ENCODE peak calls at places on chromosomes 6 and 20, in six cellular contexts. V, Q, J, L, U and Z are unnamed samples.

GRCh38 chr6:111011360-111012142 is 29.7 kb downstream of the RPF2 start:
- DNase-seq in V (no peak), L (no peak), Q (no peak), J (peak; percentile 55), U (no peak), Z (peak; percentile 45)

GRCh38 chr6:122953766-122954165 is 42.3 kb upstream of the CLVS2 start:
- DNase-seq in L (peak; percentile 16), J (peak; percentile 52), Q (no peak), V (no peak), U (no peak), Z (no peak)

GRCh38 chr6:28648035-28648877 is 122.6 kb downstream of the GPX5 start:
- DNase-seq in J (peak; percentile 83), L (peak; percentile 55), Q (no peak), U (no peak), V (peak; percentile 15), Z (peak; percentile 71)

GRCh38 chr20:59603176-59603575 is 1.2 kb upstream of the PHACTR3 start:
- DNase-seq in V (no peak), J (no peak), U (no peak), Q (no peak), L (no peak), Z (no peak)

GRCh38 chr6:127690092-127690491 is 113.1 kb downstream of the C6orf58 start:
- DNase-seq in L (no peak), J (peak; percentile 43), U (no peak), Q (no peak), V (no peak), Z (peak; percentile 16)

GRCh38 chr6:81075974-81076373 is 676.5 kb downstream of the TENT5A start:
- DNase-seq in J (peak; percentile 17), L (no peak), Q (no peak), U (no peak), V (no peak), Z (no peak)

GRCh38 chr6:4313044-4313686 is 177.8 kb upstream of the ECI2 start:
- DNase-seq in L (peak; percentile 62), U (no peak), J (peak; percentile 92), Q (no peak), V (peak; percentile 45), Z (peak; percentile 96)

GRCh38 chr20:12942123-12942522 is 66.6 kb upstream of the SPTLC3 start:
- DNase-seq in V (no peak), Q (no peak), J (no peak), L (no peak), U (no peak), Z (no peak)

GRCh38 chr20:36150847-36151539 is 3.5 kb upstream of the EPB41L1 start:
- DNase-seq in J (no peak), V (no peak), L (no peak), Q (no peak), U (no peak), Z (no peak)

GRCh38 chr6:37019065-37019450 is 13.6 kb downstream of the FGD2 start:
- DNase-seq in V (peak; percentile 85), L (no peak), U (no peak), Q (no peak), J (no peak), Z (no peak)

GRCh38 chr6:134480593-134480992 is 162.7 kb upstream of the SGK1 start:
- DNase-seq in V (peak; percentile 89), L (no peak), U (no peak), Q (no peak), J (peak; percentile 59), Z (peak; percentile 25)

GRCh38 chr6:16182428-16182827 is 53.5 kb downstream of the MYLIP start:
- DNase-seq in J (peak; percentile 5), Q (no peak), V (no peak), L (no peak), U (no peak), Z (no peak)

GRCh38 chr20:51577432-51578144 is 35.1 kb upstream of the NFATC2 start:
- DNase-seq in Q (no peak), V (no peak), U (no peak), L (no peak), J (no peak), Z (no peak)

GRCh38 chr6:99905209-99906106 is 88.6 kb downstream of the MCHR2 start:
- DNase-seq in Q (no peak), V (peak; percentile 36), L (no peak), J (peak; percentile 66), U (no peak), Z (peak; percentile 67)

GRCh38 chr6:27280064-27280539 is 32.0 kb downstream of the POM121L2 start:
- DNase-seq in L (no peak), J (peak; percentile 63), V (peak; percentile 17), Q (no peak), U (no peak), Z (peak; percentile 43)

GRCh38 chr6:81002126-81002525 is 750.4 kb downstream of the TENT5A start:
- DNase-seq in U (no peak), Q (no peak), L (no peak), V (no peak), J (peak; percentile 37), Z (peak; percentile 6)

GRCh38 chr20:8225658-8226057 is 93.6 kb downstream of the PLCB1 start:
- DNase-seq in Q (no peak), V (no peak), L (no peak), J (no peak), U (no peak), Z (no peak)

GRCh38 chr6:119676230-119676629 is 326.7 kb upstream of the MAN1A1 start:
- DNase-seq in V (no peak), J (no peak), U (no peak), Q (no peak), L (no peak), Z (no peak)

GRCh38 chr20:11919046-11919445 is 1.4 kb downstream of the BTBD3 start:
- DNase-seq in J (no peak), V (peak; percentile 68), U (no peak), L (no peak), Q (no peak), Z (no peak)

GRCh38 chr20:62980970-62981369 is 25.8 kb downstream of the BHLHE23 start:
- DNase-seq in J (peak; percentile 8), U (no peak), L (no peak), Q (peak; percentile 43), V (no peak), Z (peak; percentile 6)